ENCODE peak calls at places on chromosomes 7 and 10, in nine cellular contexts. Y, F, B, S, A, C, I, T and X are unnamed samples.
A peak's percentile ranks its signal among the peaks of the same experiment; 100 is the strongest.

GRCh38 chr7:370775-371118 is 80.8 kb downstream of the FOXL3 start:
- DNase-seq in B (no peak), F (no peak), T (no peak), C (no peak), A (no peak), Y (peak; percentile 2), I (no peak), S (no peak), X (no peak)

GRCh38 chr7:77447616-77448015 is 31.5 kb upstream of the GSAP start:
- DNase-seq in I (no peak), T (no peak), A (no peak), B (no peak), F (no peak), C (no peak), S (no peak), Y (no peak), X (no peak)

GRCh38 chr10:71493741-71494140 is 97.0 kb downstream of the CDH23 start:
- DNase-seq in A (no peak), Y (no peak), B (no peak), C (no peak), T (no peak), F (no peak), S (no peak), I (no peak), X (no peak)

GRCh38 chr7:64463636-64464375 is 99.1 kb downstream of the ZNF680 start:
- DNase-seq in I (no peak), Y (peak; percentile 91), S (no peak), F (peak; percentile 4), C (no peak), T (no peak), A (no peak), B (peak; percentile 86), X (no peak)

GRCh38 chr10:34049887-34050286 is 715.4 kb upstream of the NRP1 start:
- DNase-seq in A (no peak), I (no peak), C (peak; percentile 14), F (peak; percentile 82), S (no peak), T (no peak), B (no peak), Y (no peak), X (no peak)

GRCh38 chr7:104628017-104628416 is 299.6 kb downstream of the LHFPL3 start:
- DNase-seq in A (no peak), C (no peak), S (no peak), F (no peak), Y (no peak), I (no peak), T (no peak), B (no peak), X (no peak)

GRCh38 chr10:8380833-8381491 is 326.5 kb downstream of the GATA3 start:
- DNase-seq in S (no peak), B (no peak), T (no peak), A (no peak), Y (no peak), C (no peak), F (no peak), I (no peak), X (no peak)

GRCh38 chr10:76675951-76676587 is 961.5 kb downstream of the KCNMA1 start:
- DNase-seq in S (no peak), F (no peak), I (no peak), A (no peak), C (no peak), Y (peak; percentile 42), B (peak; percentile 87), T (no peak), X (no peak)

GRCh38 chr10:22997102-22997501 is 69.2 kb downstream of the ARMC3 start:
- DNase-seq in F (peak; percentile 15), T (no peak), S (no peak), Y (no peak), B (no peak), I (no peak), A (peak; percentile 19), C (no peak), X (peak; percentile 5)

GRCh38 chr10:109981641-109982040 is 26.1 kb upstream of the ADD3 start:
- DNase-seq in F (no peak), B (no peak), I (no peak), T (no peak), Y (no peak), A (no peak), C (no peak), S (no peak), X (no peak)

GRCh38 chr10:7408494-7409044 is 2.3 kb downstream of the SFMBT2 start:
- DNase-seq in I (no peak), C (peak; percentile 91), Y (peak; percentile 79), T (no peak), F (peak; percentile 17), A (no peak), S (peak; percentile 70), B (peak; percentile 89), X (peak; percentile 57)

GRCh38 chr7:147894271-147894670 is 696.3 kb upstream of the C7orf33 start:
- DNase-seq in S (no peak), Y (no peak), B (no peak), T (no peak), F (no peak), A (no peak), C (no peak), I (no peak), X (no peak)

GRCh38 chr10:129851941-129852650 is 112.0 kb downstream of the EBF3 start:
- DNase-seq in A (no peak), I (no peak), C (no peak), Y (no peak), T (no peak), F (no peak), B (peak; percentile 64), S (no peak), X (no peak)

GRCh38 chr10:101655581-101655980 is 39.4 kb downstream of the FBXW4 start:
- DNase-seq in I (no peak), T (no peak), C (no peak), S (no peak), B (no peak), A (no peak), F (peak; percentile 47), Y (no peak), X (no peak)

GRCh38 chr10:7488418-7488829 is 77.6 kb upstream of the SFMBT2 start:
- DNase-seq in S (peak; percentile 48), A (no peak), B (peak; percentile 70), Y (no peak), T (no peak), C (no peak), I (no peak), F (peak; percentile 15), X (no peak)

GRCh38 chr10:133123050-133123745 is 35.5 kb downstream of the ADGRA1 start:
- DNase-seq in B (no peak), C (peak; percentile 67), Y (peak; percentile 19), F (no peak), S (no peak), I (no peak), T (no peak), A (no peak), X (no peak)

GRCh38 chr7:29754874-29755490 is 51.3 kb upstream of the WIPF3 start:
- DNase-seq in C (no peak), Y (no peak), I (no peak), A (no peak), F (no peak), S (no peak), T (no peak), B (no peak), X (no peak)
- TF ChIP-seq POLR2A in C (no peak), Y (no peak), I (no peak), A (no peak), F (no peak), S (no peak), T (no peak), B (no peak), X (no peak)

DNA sequence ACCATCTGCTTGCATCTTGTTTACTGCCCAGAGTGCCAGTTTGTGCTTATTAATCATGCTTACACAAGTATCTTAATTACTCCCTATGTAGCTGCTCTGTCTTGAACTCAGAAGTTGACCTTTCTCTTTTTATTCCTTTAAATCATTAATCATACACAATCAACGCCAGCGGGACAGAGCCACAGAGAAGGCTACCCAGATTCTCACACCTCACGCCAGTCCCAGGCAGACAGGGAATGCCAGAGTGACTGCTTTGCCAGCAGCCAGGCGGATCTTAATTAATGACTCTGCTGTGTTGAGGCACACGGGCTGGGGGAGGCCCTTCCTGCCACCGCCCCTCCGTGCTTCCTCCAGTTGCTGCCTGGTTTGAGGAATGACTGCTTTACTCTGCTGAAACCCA is 229.4 kb downstream of the LRMDA start:
- DNase-seq in B (no peak), C (no peak), F (no peak), S (no peak), T (no peak), A (no peak), Y (no peak), I (no peak), X (no peak)
- TF ChIP-seq POLR2A in B (no peak), C (no peak), F (no peak), S (no peak), T (no peak), A (no peak), Y (no peak), I (no peak), X (no peak)

DNA sequence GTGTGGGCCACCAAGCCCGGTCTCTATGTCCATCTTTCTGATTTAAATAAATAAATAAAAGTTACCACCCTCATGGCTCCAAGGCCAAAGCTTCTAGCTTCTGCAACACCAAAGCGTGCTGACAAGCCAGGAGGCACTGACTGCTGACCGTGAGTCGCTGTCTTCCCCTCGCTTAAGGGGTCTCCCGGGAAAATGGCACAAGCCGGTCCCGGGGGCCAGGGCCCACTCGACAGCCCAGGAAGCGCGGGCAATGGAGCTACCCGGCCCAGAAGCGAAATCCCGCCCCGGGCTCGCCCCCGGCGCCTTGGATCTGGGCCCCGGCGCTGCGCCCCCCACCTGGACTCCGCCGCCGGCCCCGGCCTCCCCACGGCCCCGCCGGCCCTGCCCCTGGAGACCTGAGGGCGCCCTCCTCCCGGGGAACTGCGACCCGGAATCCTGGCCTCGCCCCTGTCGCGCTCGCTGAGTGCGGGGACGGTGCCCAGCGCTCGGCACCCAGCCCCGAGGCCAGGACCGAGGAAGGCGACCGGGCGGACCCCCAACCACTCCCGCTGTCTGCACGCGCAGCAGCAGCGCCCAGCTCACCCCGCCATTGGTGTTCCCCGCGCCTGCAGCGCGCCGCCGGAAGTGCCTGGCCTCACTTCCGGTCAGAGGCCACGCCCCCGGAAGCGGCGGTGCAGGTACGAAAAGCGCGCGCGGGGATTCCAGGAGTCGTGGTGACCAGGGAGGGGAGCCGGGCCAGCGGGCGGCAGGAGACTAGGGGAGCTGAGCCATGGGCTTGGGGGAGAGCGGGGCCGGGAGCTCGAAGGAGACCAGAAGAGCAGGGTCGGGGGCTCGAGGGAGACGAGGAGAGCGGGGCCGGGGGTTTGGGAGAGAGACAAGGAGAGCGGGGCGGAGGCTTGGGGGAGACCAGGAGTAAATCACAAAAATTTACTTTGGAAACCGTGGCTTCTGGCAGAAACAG is at the start of the genes MRM2 and NUDT1:
- DNase-seq in C (peak; percentile 94), I (no peak), B (peak; percentile 94), A (peak; percentile 56), T (peak; percentile 98), F (peak; percentile 62), S (peak; percentile 89), Y (peak; percentile 84), X (peak; percentile 86)
- TF ChIP-seq POLR2A in C (no peak), I (no peak), B (no peak), A (peak; percentile 95), T (peak; percentile 98), F (peak; percentile 36), S (peak; percentile 96), Y (no peak), X (peak; percentile 62)

DNA sequence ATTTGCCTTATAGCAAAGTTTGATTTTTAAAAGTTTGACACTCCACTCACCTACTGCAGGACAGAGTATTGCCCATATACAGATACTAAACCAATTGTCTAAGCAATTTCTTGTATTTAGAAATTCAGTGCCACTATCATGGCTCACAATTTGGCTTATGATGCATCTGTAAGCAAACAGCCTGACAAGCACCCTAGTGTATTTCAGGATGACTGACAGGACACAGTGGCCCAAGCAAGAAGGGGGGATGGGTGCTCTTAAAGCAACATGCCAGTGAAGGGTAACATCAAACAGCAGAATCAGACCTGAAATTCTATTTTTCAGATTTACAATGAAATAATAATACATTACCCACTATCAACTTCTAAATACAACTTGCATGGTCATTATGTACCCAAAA is 30.5 kb downstream of the CTNNA3 start:
- DNase-seq in T (no peak), C (no peak), F (no peak), B (no peak), A (peak; percentile 64), Y (peak; percentile 34), I (no peak), S (peak; percentile 9), X (no peak)
- TF ChIP-seq POLR2A in T (no peak), C (no peak), F (no peak), B (no peak), A (no peak), Y (no peak), I (no peak), S (no peak), X (no peak)